ENCODE peak calls at places on chromosomes 12 and 14, in eight cellular contexts. H is NB4, J is GM12865, Z is tibial artery, M is astrocyte of the spinal cord, S is endodermal cell, F is sigmoid colon, W is glutamatergic neuron. Y is an unnamed sample.
A peak's percentile ranks its signal among the peaks of the same experiment; 100 is the strongest.

GRCh38 chr12:19234171-19234704 is 104.7 kb downstream of the PLEKHA5 start:
- DNase-seq in W (no peak), M (no peak), Z (no peak), H (peak; percentile 36), S (peak; percentile 57), F (no peak), J (no peak), Y (no peak)

GRCh38 chr14:37343307-37344094 is 145.8 kb downstream of the MIPOL1 start:
- DNase-seq in S (no peak), F (no peak), Z (no peak), H (no peak), M (peak; percentile 16), W (no peak), J (no peak), Y (no peak)

GRCh38 chr14:102318781-102319276 is 717 bp upstream of the ZNF839 start:
- DNase-seq in Z (no peak), M (no peak), J (no peak), F (peak; percentile 67), H (no peak), S (no peak), W (no peak), Y (no peak)

GRCh38 chr12:52865090-52865944 is 16.5 kb upstream of the KRT78 start:
- DNase-seq in M (peak; percentile 66), S (peak; percentile 98), Z (peak; percentile 56), W (peak; percentile 88), J (peak; percentile 27), H (peak; percentile 56), F (no peak), Y (peak; percentile 82)

GRCh38 chr12:27164330-27165045 is 79.6 kb upstream of the STK38L start:
- DNase-seq in W (peak; percentile 29), H (no peak), S (no peak), F (no peak), J (peak; percentile 39), M (no peak), Z (no peak), Y (no peak)

GRCh38 chr12:109739747-109740693 is 26.4 kb downstream of the FAM222A start:
- DNase-seq in W (peak; percentile 56), H (peak; percentile 51), F (peak; percentile 29), J (no peak), Z (peak; percentile 10), M (no peak), S (peak; percentile 94), Y (no peak)

GRCh38 chr14:54704768-54705167 is 137.8 kb downstream of the SAMD4A start:
- DNase-seq in Z (no peak), J (no peak), S (no peak), F (no peak), M (no peak), H (no peak), W (no peak), Y (no peak)

GRCh38 chr14:87566986-87567385 is 426.0 kb downstream of the GALC start:
- DNase-seq in W (no peak), J (no peak), S (peak; percentile 45), F (no peak), Z (no peak), M (peak; percentile 0), H (no peak), Y (no peak)

DNA sequence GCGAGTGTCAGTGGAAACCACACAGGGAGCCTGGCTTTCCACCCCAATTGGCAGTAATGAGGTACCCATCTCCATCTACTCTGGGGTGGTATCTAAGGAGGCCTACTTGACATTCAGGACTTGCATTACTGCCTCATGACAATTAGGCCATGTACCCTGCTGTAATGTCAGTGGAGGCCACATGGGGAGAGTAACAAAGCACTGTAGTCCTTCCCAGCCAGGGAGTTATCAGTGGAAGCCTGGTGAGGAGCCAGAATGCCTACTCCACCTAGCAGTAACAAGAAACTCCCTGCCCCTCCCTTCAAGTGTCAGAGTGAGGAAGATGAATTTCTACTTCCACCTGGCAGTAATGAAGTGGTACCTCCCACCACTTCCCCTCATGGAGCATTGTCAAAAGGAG is 12.5 kb downstream of the TIMM9 start:
- DNase-seq in Z (no peak), M (no peak), W (no peak), F (no peak), S (peak; percentile 71), H (no peak), J (no peak), Y (no peak)
- TF ChIP-seq CTCF in Z (no peak), M (no peak), W (no peak), F (no peak), S (peak; percentile 55), H (no peak), J (no peak), Y (no peak)

DNA sequence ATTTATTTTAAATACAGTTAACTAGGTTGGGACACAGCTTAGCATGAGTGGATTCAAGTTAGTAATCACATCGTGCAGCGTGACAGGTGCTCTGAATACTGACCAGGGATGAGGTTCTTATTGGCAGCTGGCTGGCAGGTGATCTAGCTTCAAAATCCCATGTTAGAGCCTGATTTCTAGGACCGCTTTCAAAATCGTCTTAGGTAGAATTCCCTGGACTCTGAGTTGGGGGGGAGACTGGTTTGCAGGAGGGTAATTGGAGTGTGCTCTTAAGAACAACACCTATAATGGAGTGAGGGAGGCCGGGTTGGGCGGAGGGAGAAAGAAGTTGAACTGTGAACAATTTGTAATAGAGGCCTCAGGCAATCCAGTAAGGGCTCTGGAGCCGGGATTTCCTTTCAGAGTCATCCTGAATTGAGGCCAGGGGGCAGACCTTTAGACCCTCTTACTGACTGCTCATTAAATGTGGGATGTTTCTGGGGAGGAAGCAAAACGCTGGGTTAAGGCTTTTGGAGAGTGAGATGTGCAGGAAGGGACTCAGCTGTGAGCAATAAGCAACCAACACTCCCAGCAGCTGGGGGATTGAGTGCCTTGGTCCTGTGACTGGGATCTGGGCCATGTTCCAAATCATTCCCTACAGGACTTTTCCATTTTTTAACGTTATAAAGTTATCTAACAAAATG is 920 bp upstream of the YARS2 start:
- DNase-seq in H (no peak), F (no peak), J (no peak), W (no peak), M (no peak), S (peak; percentile 63), Z (no peak), Y (no peak)
- TF ChIP-seq CTCF in H (no peak), F (peak; percentile 2), J (no peak), W (no peak), M (no peak), S (peak; percentile 5), Z (no peak), Y (peak; percentile 22)

GRCh38 chr12:121917950-121918678 is at the start of gene CFAP251:
- DNase-seq in M (peak; percentile 70), F (peak; percentile 97), H (no peak), Z (peak; percentile 96), J (peak; percentile 93), W (peak; percentile 98), S (peak; percentile 99), Y (peak; percentile 59)
- TF ChIP-seq CTCF in M (peak; percentile 40), F (peak; percentile 56), H (no peak), Z (peak; percentile 76), J (peak; percentile 3), W (peak; percentile 75), S (peak; percentile 76), Y (peak; percentile 67)

GRCh38 chr12:49091836-49092085 is 2.8 kb downstream of the DHH start:
- DNase-seq in M (no peak), J (no peak), W (no peak), H (no peak), Z (no peak), S (no peak), F (no peak), Y (no peak)

GRCh38 chr12:49091056-49091835 is 3.4 kb downstream of the DHH start:
- DNase-seq in M (no peak), W (no peak), S (no peak), F (no peak), Z (no peak), H (no peak), J (no peak), Y (no peak)

GRCh38 chr12:49093746-49094103 is 876 bp downstream of the DHH start:
- DNase-seq in Z (no peak), H (no peak), J (no peak), W (no peak), M (no peak), F (no peak), S (peak; percentile 67), Y (no peak)

GRCh38 chr12:49092816-49093406 is 1.7 kb downstream of the DHH start:
- DNase-seq in Z (no peak), M (no peak), J (no peak), S (no peak), H (no peak), F (no peak), W (no peak), Y (no peak)

DNA sequence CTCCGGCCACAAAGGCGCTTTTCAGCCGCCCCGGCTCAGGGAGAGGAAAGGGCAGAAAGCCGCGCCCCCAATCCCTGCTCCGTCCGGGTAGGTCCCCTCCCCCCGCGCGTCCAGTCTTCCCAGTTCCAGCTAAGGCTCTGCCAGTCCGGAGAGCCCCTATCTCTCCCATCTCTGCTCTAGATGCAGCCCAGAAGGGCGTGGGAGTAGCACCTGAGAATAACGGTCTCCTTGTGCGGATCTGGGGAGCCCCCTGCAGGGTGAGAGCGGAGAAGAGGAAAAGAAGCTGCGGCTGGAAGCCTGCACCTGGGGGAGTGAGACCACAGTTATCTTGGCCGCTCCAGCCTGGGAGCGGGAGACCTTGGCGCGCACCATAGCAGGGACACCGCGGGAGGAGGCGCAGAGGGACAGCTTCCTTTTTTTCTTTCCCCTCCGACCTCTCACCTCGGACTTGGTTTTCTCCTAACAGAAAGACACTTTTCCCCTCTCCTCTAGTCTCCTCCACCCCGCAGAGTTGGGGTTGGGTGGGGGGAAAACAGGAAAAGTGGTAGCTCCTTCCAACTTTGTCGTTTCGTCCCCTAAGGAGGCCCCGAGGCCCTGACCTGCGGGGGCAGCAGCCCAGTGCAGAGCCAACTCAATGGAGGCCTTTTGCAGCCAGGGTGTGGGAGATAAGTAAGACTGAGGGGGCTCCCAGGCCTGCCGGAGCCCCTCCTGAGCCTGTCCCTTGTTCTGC is 2.4 kb downstream of the DHH start:
- DNase-seq in W (peak; percentile 69), S (peak; percentile 92), M (peak; percentile 35), H (peak; percentile 95), J (peak; percentile 56), F (no peak), Z (no peak), Y (peak; percentile 57)
- TF ChIP-seq CTCF in W (no peak), S (peak; percentile 69), M (peak; percentile 64), H (peak; percentile 63), J (peak; percentile 46), F (no peak), Z (no peak), Y (peak; percentile 61)

DNA sequence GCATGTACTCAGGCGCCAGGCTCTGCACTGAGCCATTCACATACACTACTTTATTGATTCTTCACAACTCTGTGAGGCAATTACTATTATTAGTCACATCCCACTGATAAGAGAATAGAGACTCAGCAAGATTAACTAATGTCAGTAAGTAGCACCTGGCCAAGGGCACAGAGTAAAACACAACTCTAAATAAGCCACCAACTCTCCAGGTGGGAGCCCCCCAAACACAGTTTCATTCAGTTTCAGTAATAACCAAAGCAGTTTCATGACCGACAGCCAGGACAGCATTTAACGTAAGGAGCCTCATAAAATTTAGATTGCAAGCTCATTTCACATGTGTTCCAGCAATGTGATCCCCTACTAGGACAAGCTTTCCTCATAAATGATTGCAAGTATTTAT is 323.1 kb upstream of the CCDC196 start:
- DNase-seq in J (peak; percentile 2), Z (no peak), H (no peak), F (no peak), W (no peak), S (no peak), M (no peak), Y (no peak)
- TF ChIP-seq CTCF in J (no peak), Z (no peak), H (no peak), F (no peak), W (no peak), S (no peak), M (no peak), Y (no peak)

Y was measured in RWPE1.